ENCODE peak calls at places on chromosomes 16 and 17, in eight cellular contexts. M is A549; C is right cardiac atrium; T is gastroesophageal sphincter; E is lower lobe of right lung; G is left ventricle myocardium superior; U is effector memory CD8-positive, alpha-beta T cell; W is HepG2. R is an unnamed sample.

GRCh38 chr16:67748791-67749282 is 29.7 kb upstream of the GFOD2 start:
- ATAC-seq in T (no peak), U (no peak), C (peak), W (peak), M (no peak), G (no peak), E (no peak), R (no peak)

GRCh38 chr17:68892193-68892592 is 63.0 kb downstream of the ABCA8 start:
- ATAC-seq in T (no peak), C (no peak), W (no peak), M (no peak), G (no peak), U (no peak), E (no peak), R (no peak)

GRCh38 chr16:51267676-51268075 is 116.6 kb upstream of the SALL1 start:
- ATAC-seq in W (no peak), C (no peak), M (no peak), T (no peak), G (no peak), U (no peak), E (no peak), R (no peak)

GRCh38 chr16:4713663-4714501 is 20.2 kb downstream of the ANKS3 start:
- ATAC-seq in E (no peak), G (no peak), C (peak), W (no peak), M (no peak), T (no peak), U (no peak), R (no peak)

GRCh38 chr17:62668091-62668804 is 40.8 kb downstream of the MRC2 start:
- ATAC-seq in W (no peak), T (no peak), M (no peak), C (no peak), U (no peak), E (no peak), G (no peak), R (peak)

GRCh38 chr17:10744509-10745000 is 14.7 kb upstream of the TMEM220 start:
- ATAC-seq in T (no peak), G (no peak), C (no peak), M (no peak), U (peak), E (no peak), W (peak), R (no peak)

GRCh38 chr17:77609553-77610517 is 348.7 kb upstream of the TNRC6C start:
- ATAC-seq in M (no peak), E (peak), G (no peak), U (peak), W (peak), T (no peak), C (no peak), R (no peak)

GRCh38 chr17:3879591-3880417 is 13.0 kb downstream of the CAMKK1 start:
- ATAC-seq in T (no peak), C (peak), G (peak), U (no peak), M (no peak), W (peak), E (no peak), R (peak)

GRCh38 chr16:8655184-8655717 is 19.2 kb upstream of the ABAT start:
- ATAC-seq in W (peak), T (no peak), M (peak), E (peak), C (no peak), G (peak), U (peak), R (peak)

GRCh38 chr17:43928606-43929005 is 13.7 kb downstream of the PPY start:
- ATAC-seq in M (no peak), G (no peak), U (no peak), E (no peak), W (no peak), C (no peak), T (no peak), R (no peak)

GRCh38 chr17:75557075-75557851 is 30.3 kb upstream of the MYO15B start:
- ATAC-seq in W (peak), U (no peak), E (peak), T (no peak), G (peak), C (peak), M (peak), R (peak)